ENCODE peak calls at places on chromosomes 7 and 10, in nine cellular contexts. R, F, W, E, J, X, Y, O and K are unnamed samples.

GRCh38 chr7:28724563-28724962 is 233.6 kb downstream of the TRIL start:
- DNase-seq in R (no peak), F (no peak), W (no peak), E (no peak), J (no peak), X (no peak), Y (no peak), O (no peak), K (no peak)

GRCh38 chr7:114889646-114890285 is 32.1 kb upstream of the MDFIC start:
- DNase-seq in R (no peak), F (no peak), W (no peak), E (no peak), J (no peak), X (peak; percentile 97), Y (peak; percentile 72), O (no peak), K (no peak)

GRCh38 chr7:876972-877311 is 588 bp downstream of the GET4 start:
- DNase-seq in R (no peak), F (peak; percentile 70), W (no peak), E (no peak), J (peak; percentile 40), X (peak; percentile 13), Y (no peak), O (no peak), K (no peak)

GRCh38 chr7:1806354-1806753 is 136.3 kb downstream of the ELFN1 start:
- DNase-seq in R (no peak), F (no peak), W (no peak), E (no peak), J (no peak), X (no peak), Y (no peak), O (peak; percentile 15), K (no peak)

GRCh38 chr7:113831509-113831908 is 87.3 kb downstream of the PPP1R3A start:
- DNase-seq in R (no peak), F (no peak), W (no peak), E (no peak), J (peak; percentile 19), X (peak; percentile 34), Y (no peak), O (no peak), K (no peak)

GRCh38 chr10:12834721-12835120 is 166.8 kb downstream of the CCDC3 start:
- DNase-seq in R (no peak), F (no peak), W (no peak), E (no peak), J (no peak), X (no peak), Y (no peak), O (no peak), K (no peak)

GRCh38 chr10:10092581-10092980 is 925.1 kb upstream of the CELF2 start:
- DNase-seq in R (no peak), F (no peak), W (no peak), E (no peak), J (no peak), X (peak; percentile 62), Y (no peak), O (no peak), K (no peak)

GRCh38 chr7:127264219-127264618 is 11.5 kb upstream of the GRM8 start:
- DNase-seq in R (no peak), F (no peak), W (no peak), E (no peak), J (no peak), X (no peak), Y (no peak), O (no peak), K (no peak)

GRCh38 chr10:132665946-132666732 is 119.8 kb downstream of the NKX6-2 start:
- DNase-seq in R (no peak), F (no peak), W (no peak), E (no peak), J (no peak), X (peak; percentile 79), Y (peak; percentile 6), O (no peak), K (no peak)

GRCh38 chr7:148620749-148621372 is 30.3 kb downstream of the C7orf33 start:
- DNase-seq in R (no peak), F (no peak), W (no peak), E (no peak), J (no peak), X (no peak), Y (peak; percentile 24), O (peak; percentile 35), K (no peak)

GRCh38 chr7:85184599-85185354 is 2.1 kb downstream of the SEMA3D start:
- DNase-seq in R (no peak), F (peak; percentile 23), W (no peak), E (no peak), J (no peak), X (no peak), Y (no peak), O (no peak), K (peak; percentile 13)

GRCh38 chr7:157412491-157413180 is 75.8 kb downstream of the DNAJB6 start:
- DNase-seq in R (no peak), F (no peak), W (no peak), E (no peak), J (no peak), X (no peak), Y (no peak), O (no peak), K (no peak)

GRCh38 chr7:124351950-124352349 is 319.1 kb upstream of the TMEM229A start:
- DNase-seq in R (no peak), F (peak; percentile 1), W (no peak), E (no peak), J (no peak), X (no peak), Y (no peak), O (no peak), K (no peak)

GRCh38 chr7:28623105-28623730 is 210.9 kb downstream of the CREB5 start:
- DNase-seq in R (no peak), F (no peak), W (peak; percentile 17), E (no peak), J (no peak), X (peak; percentile 22), Y (no peak), O (no peak), K (no peak)

GRCh38 chr7:151517601-151518104 is 2.0 kb downstream of the RHEB start:
- DNase-seq in R (no peak), F (no peak), W (peak; percentile 51), E (no peak), J (no peak), X (peak; percentile 34), Y (no peak), O (no peak), K (no peak)

GRCh38 chr7:134948736-134949135 is 37.6 kb upstream of the AGBL3 start:
- DNase-seq in R (no peak), F (no peak), W (no peak), E (no peak), J (no peak), X (peak; percentile 62), Y (no peak), O (no peak), K (no peak)

GRCh38 chr10:13769926-13770325 is 183.2 kb downstream of the PRPF18 start:
- DNase-seq in R (no peak), F (no peak), W (no peak), E (no peak), J (no peak), X (no peak), Y (no peak), O (peak; percentile 11), K (no peak)

GRCh38 chr10:26780793-26781601 is 79.8 kb downstream of the ABI1 start:
- DNase-seq in R (peak; percentile 59), F (no peak), W (no peak), E (no peak), J (no peak), X (peak; percentile 63), Y (no peak), O (no peak), K (peak; percentile 24)

GRCh38 chr7:139523199-139523941 is at the start of gene CLEC2L:
- DNase-seq in R (no peak), F (peak; percentile 8), W (no peak), E (no peak), J (no peak), X (no peak), Y (no peak), O (no peak), K (no peak)

GRCh38 chr7:44066111-44066460 is 719 bp upstream of the PGAM2 start:
- DNase-seq in R (no peak), F (no peak), W (no peak), E (no peak), J (no peak), X (no peak), Y (no peak), O (no peak), K (no peak)

GRCh38 chr7:108805808-108806397 is 236.2 kb downstream of the DNAJB9 start:
- DNase-seq in R (no peak), F (no peak), W (peak; percentile 61), E (no peak), J (peak; percentile 55), X (peak; percentile 24), Y (peak; percentile 1), O (no peak), K (no peak)